ENCODE peak calls at places on chromosomes 12 and 14, in four cellular contexts. A is EL, V is cardiac septum, R is AG09319. N is an unnamed sample.

GRCh38 chr14:70254476-70254961 is 65.8 kb upstream of the SLC8A3 start:
- DNase-seq in A (peak), V (no peak), R (no peak), N (no peak)

GRCh38 chr14:31261859-31262739 is 54.5 kb upstream of the HECTD1 start:
- DNase-seq in A (peak), V (no peak), R (no peak), N (no peak)

GRCh38 chr12:113862570-113863454 is 103.3 kb downstream of the RBM19 start:
- DNase-seq in A (peak), V (no peak), R (peak), N (peak)

GRCh38 chr12:96421014-96421413 is 20.8 kb upstream of the CDK17 start:
- DNase-seq in A (no peak), V (no peak), R (no peak), N (no peak)

GRCh38 chr12:6468283-6468575 is 2.2 kb downstream of the VAMP1 start:
- DNase-seq in A (peak), V (no peak), R (no peak), N (no peak)

GRCh38 chr12:128259556-128260070 is 7.4 kb upstream of the TMEM132C start:
- DNase-seq in A (no peak), V (no peak), R (no peak), N (no peak)

GRCh38 chr12:54195736-54196347 is 7.1 kb upstream of the SMUG1 start:
- DNase-seq in A (peak), V (no peak), R (no peak), N (no peak)

GRCh38 chr12:132445884-132446471 is 44.0 kb upstream of the FBRSL1 start:
- DNase-seq in A (no peak), V (no peak), R (peak), N (no peak)

GRCh38 chr12:114671664-114672476 is 12.1 kb downstream of the TBX3 start:
- DNase-seq in A (peak), V (no peak), R (no peak), N (no peak)

GRCh38 chr12:114275937-114276785 is 129.8 kb downstream of the TBX5 start:
- DNase-seq in A (no peak), V (no peak), R (no peak), N (no peak)

GRCh38 chr12:69490920-69491643 is 20.9 kb downstream of the FRS2 start:
- DNase-seq in A (no peak), V (no peak), R (no peak), N (no peak)

GRCh38 chr12:126936181-126936851 is 1330.7 kb upstream of the TMEM132C start:
- DNase-seq in A (peak), V (no peak), R (no peak), N (no peak)

GRCh38 chr14:74855945-74856344 is 20.0 kb downstream of the PROX2 start:
- DNase-seq in A (no peak), V (no peak), R (no peak), N (no peak)